ENCODE peak calls at places on chromosomes 12 and 14, in six cellular contexts. D is A673, I is NCI-H2081, C is SK-N-DZ, Z is activated gamma-delta T cell treated with Interleukin-2 at 50 U/mL for 16 hours, R is endodermal cell. X is an unnamed sample.

GRCh38 chr14:103110681-103111296 is 12.5 kb upstream of the TNFAIP2 start:
- DNase-seq in R (no peak), C (no peak), D (no peak), Z (no peak), I (no peak), X (no peak)

GRCh38 chr12:111444706-111445310 is 39.1 kb downstream of the SH2B3 start:
- DNase-seq in R (peak; percentile 74), C (no peak), I (no peak), D (peak; percentile 74), Z (peak; percentile 67), X (peak; percentile 60)

GRCh38 chr12:19158909-19159308 is 29.4 kb downstream of the PLEKHA5 start:
- DNase-seq in Z (no peak), R (no peak), I (no peak), D (peak; percentile 9), C (no peak), X (no peak)

GRCh38 chr12:99059824-99060526 is 414.9 kb downstream of the APAF1 start:
- DNase-seq in C (peak; percentile 86), D (peak; percentile 82), R (no peak), Z (no peak), I (no peak), X (no peak)

GRCh38 chr12:51591020-51591901 is at the start of gene SCN8A:
- DNase-seq in D (peak; percentile 73), Z (peak; percentile 22), I (peak; percentile 67), C (peak; percentile 73), R (peak; percentile 85), X (peak; percentile 68)

GRCh38 chr14:49050836-49051235 is 535.3 kb downstream of the RPS29 start:
- DNase-seq in R (no peak), I (no peak), Z (no peak), D (no peak), C (no peak), X (no peak)

GRCh38 chr12:40336573-40337199 is 111.9 kb downstream of the LRRK2 start:
- DNase-seq in C (peak; percentile 53), R (no peak), Z (no peak), D (peak; percentile 37), I (peak; percentile 20), X (peak; percentile 20)

GRCh38 chr12:50351120-50352043 is 45.0 kb downstream of the FAM186A start:
- DNase-seq in I (no peak), D (peak; percentile 39), R (no peak), Z (no peak), C (peak; percentile 69), X (peak; percentile 70)

GRCh38 chr12:7017870-7018349 is 366 bp downstream of the LPCAT3 start:
- DNase-seq in I (no peak), C (peak; percentile 91), D (peak; percentile 88), R (no peak), Z (no peak), X (no peak)

GRCh38 chr14:85576161-85576560 is 46.2 kb downstream of the FLRT2 start:
- DNase-seq in R (no peak), D (no peak), Z (no peak), I (no peak), C (no peak), X (no peak)

GRCh38 chr14:70121521-70121920 is 67.2 kb downstream of the SLC8A3 start:
- DNase-seq in C (peak; percentile 29), I (no peak), Z (no peak), R (peak; percentile 64), D (no peak), X (no peak)

GRCh38 chr14:64522591-64523355 is 17.8 kb upstream of the HSPA2 start:
- DNase-seq in I (no peak), Z (no peak), R (no peak), C (no peak), D (no peak), X (no peak)

GRCh38 chr12:55722948-55723347 is 2.8 kb downstream of the RDH5 start:
- DNase-seq in C (no peak), D (no peak), R (no peak), Z (no peak), I (no peak), X (no peak)

GRCh38 chr14:30607156-30607780 is 14.9 kb upstream of the SCFD1 start:
- DNase-seq in Z (no peak), C (no peak), I (no peak), D (no peak), R (no peak), X (no peak)

GRCh38 chr12:99979471-99979870 is 5.3 kb downstream of the ANKS1B start:
- DNase-seq in D (no peak), R (no peak), C (no peak), I (no peak), Z (no peak), X (no peak)

GRCh38 chr12:94265521-94265920 is 117.1 kb downstream of the PLXNC1 start:
- DNase-seq in R (peak; percentile 26), D (no peak), C (no peak), Z (no peak), I (no peak), X (no peak)

GRCh38 chr12:58419905-58420304 is 478.5 kb downstream of the ATP23 start:
- DNase-seq in C (no peak), R (no peak), D (no peak), Z (no peak), I (no peak), X (no peak)

GRCh38 chr14:81464253-81465001 is 64.3 kb upstream of the STON2 start:
- DNase-seq in R (peak; percentile 84), I (peak; percentile 13), D (peak; percentile 79), Z (peak; percentile 61), C (peak; percentile 57), X (peak; percentile 51)

GRCh38 chr14:26866741-26867140 is 268.9 kb upstream of the NOVA1 start:
- DNase-seq in Z (no peak), I (no peak), R (no peak), D (no peak), C (no peak), X (no peak)

GRCh38 chr12:88579572-88579940 is 715 bp downstream of the KITLG start:
- DNase-seq in I (no peak), C (peak; percentile 32), R (peak; percentile 78), D (peak; percentile 52), Z (no peak), X (peak; percentile 30)

GRCh38 chr12:51419473-51420228 is 5.0 kb upstream of the SLC4A8 start:
- DNase-seq in C (peak; percentile 48), Z (no peak), R (peak; percentile 63), D (peak; percentile 30), I (peak; percentile 61), X (peak; percentile 26)

GRCh38 chr12:11991604-11992003 is 79.1 kb upstream of the BCL2L14 start:
- DNase-seq in Z (no peak), R (no peak), D (no peak), I (no peak), C (no peak), X (no peak)

GRCh38 chr14:74905595-74906142 is 17.4 kb downstream of the RPS6KL1 start:
- DNase-seq in C (peak; percentile 56), D (peak; percentile 75), I (peak; percentile 21), R (peak; percentile 91), Z (peak; percentile 81), X (peak; percentile 78)

GRCh38 chr12:93482721-93483120 is 15.4 kb downstream of the MRPL42 start:
- DNase-seq in Z (no peak), I (no peak), C (no peak), D (no peak), R (no peak), X (no peak)

X was measured in hepatic stellate cell.